ENCODE peak calls at places on chromosomes 2 and 18, in nine cellular contexts. O, P, J, F, A, L, R, C and N are unnamed samples.

GRCh38 chr2:96241227-96241626 is 24.6 kb downstream of the TMEM127 start:
- DNase-seq in J (no peak), O (no peak), C (no peak), F (no peak), P (peak), L (no peak), A (no peak), R (no peak), N (no peak)

GRCh38 chr2:238320246-238320647 is at the start of gene TRAF3IP1:
- DNase-seq in L (peak), P (peak), R (peak), F (peak), J (peak), C (peak), O (peak), A (peak), N (peak)

GRCh38 chr2:118388771-118389170 is 300.5 kb downstream of the INSIG2 start:
- DNase-seq in R (no peak), C (no peak), F (no peak), L (peak), O (no peak), A (no peak), P (no peak), J (no peak), N (no peak)

GRCh38 chr18:79853303-79853992 is 55.7 kb downstream of the KCNG2 start:
- DNase-seq in P (no peak), A (no peak), O (no peak), F (peak), R (peak), J (no peak), L (no peak), C (no peak), N (no peak)

GRCh38 chr2:190137561-190137960 is 75.0 kb upstream of the MSTN start:
- DNase-seq in R (no peak), P (no peak), F (no peak), O (peak), C (no peak), A (no peak), J (no peak), L (no peak), N (no peak)

GRCh38 chr2:38708900-38709321 is 42.2 kb downstream of the SRSF7 start:
- DNase-seq in A (no peak), P (no peak), R (no peak), C (no peak), L (no peak), O (no peak), J (no peak), F (no peak), N (no peak)

GRCh38 chr2:68216454-68217310 is 35.6 kb downstream of the PPP3R1 start:
- DNase-seq in C (no peak), A (no peak), R (no peak), F (no peak), J (no peak), O (peak), P (no peak), L (no peak), N (no peak)

GRCh38 chr2:9484533-9484932 is 10.2 kb downstream of the IAH1 start:
- DNase-seq in P (no peak), F (no peak), A (no peak), L (peak), C (no peak), R (no peak), J (no peak), O (no peak), N (no peak)

GRCh38 chr18:44826418-44827259 is 146.0 kb downstream of the SETBP1 start:
- DNase-seq in P (peak), A (peak), L (peak), O (peak), J (peak), F (no peak), C (no peak), R (peak), N (no peak)

GRCh38 chr2:222025891-222026271 is 272.9 kb downstream of the PAX3 start:
- DNase-seq in O (no peak), L (no peak), A (no peak), J (no peak), F (no peak), C (no peak), R (no peak), P (peak), N (no peak)

GRCh38 chr18:5146093-5146492 is 51.0 kb downstream of the AKAIN1 start:
- DNase-seq in A (no peak), P (no peak), O (no peak), C (no peak), R (no peak), F (no peak), L (no peak), J (no peak), N (no peak)

GRCh38 chr2:17718689-17719088 is 34.9 kb downstream of the SMC6 start:
- DNase-seq in J (no peak), L (no peak), A (no peak), F (no peak), R (no peak), C (no peak), P (no peak), O (no peak), N (no peak)

GRCh38 chr2:85772841-85773491 is 19.2 kb downstream of the ATOH8 start:
- DNase-seq in L (no peak), A (no peak), J (no peak), C (no peak), O (no peak), F (no peak), P (no peak), R (no peak), N (no peak)

GRCh38 chr2:85774126-85774978 is 20.6 kb downstream of the ATOH8 start:
- DNase-seq in O (no peak), C (no peak), P (no peak), R (no peak), J (no peak), A (no peak), F (no peak), L (no peak), N (peak)

GRCh38 chr2:85775406-85776381 is 21.9 kb downstream of the ATOH8 start:
- DNase-seq in P (no peak), C (no peak), O (no peak), R (no peak), L (no peak), F (no peak), J (no peak), A (no peak), N (no peak)

GRCh38 chr2:85772019-85772745 is 18.4 kb downstream of the ATOH8 start:
- DNase-seq in A (peak), O (peak), C (peak), R (peak), L (peak), P (peak), F (peak), J (peak), N (peak)

GRCh38 chr2:85773692-85774091 is 19.9 kb downstream of the ATOH8 start:
- DNase-seq in J (no peak), R (no peak), O (no peak), P (no peak), F (no peak), L (no peak), A (no peak), C (no peak), N (no peak)
- H3K27ac ChIP-seq in J (no peak), R (peak), O (no peak), P (no peak), F (peak), L (peak), A (no peak), C (peak), N (no peak)

DNA sequence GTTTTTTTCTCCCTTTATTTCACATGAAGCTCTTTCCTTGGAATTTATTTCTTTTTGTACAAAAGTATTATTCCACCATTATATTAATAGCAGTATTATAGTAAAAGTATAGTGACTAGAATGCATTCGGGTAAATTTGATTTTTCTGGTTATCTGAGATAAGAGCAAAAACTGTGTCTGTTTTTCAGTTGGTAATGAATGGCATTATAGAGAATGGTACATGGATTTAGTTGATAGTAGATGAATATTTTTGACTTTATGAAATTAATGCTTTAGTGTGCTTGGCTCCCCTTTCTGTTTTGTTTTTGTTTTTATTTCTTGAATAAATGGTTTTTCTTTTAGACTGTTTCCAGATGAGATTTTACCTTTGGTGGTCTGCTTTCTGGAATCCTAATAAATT is 71.8 kb downstream of the MTA3 start:
- DNase-seq in P (no peak), F (no peak), J (no peak), O (no peak), C (no peak), L (no peak), A (no peak), R (no peak), N (no peak)
- H3K27ac ChIP-seq in P (no peak), F (no peak), J (no peak), O (no peak), C (no peak), L (no peak), A (no peak), R (no peak), N (no peak)

GRCh38 chr18:1998121-1998520 is 573.2 kb downstream of the METTL4 start:
- DNase-seq in J (no peak), A (no peak), F (no peak), L (no peak), R (no peak), O (no peak), C (no peak), P (no peak), N (no peak)
- H3K27ac ChIP-seq in J (no peak), A (no peak), F (no peak), L (no peak), R (no peak), O (no peak), C (no peak), P (no peak), N (no peak)

DNA sequence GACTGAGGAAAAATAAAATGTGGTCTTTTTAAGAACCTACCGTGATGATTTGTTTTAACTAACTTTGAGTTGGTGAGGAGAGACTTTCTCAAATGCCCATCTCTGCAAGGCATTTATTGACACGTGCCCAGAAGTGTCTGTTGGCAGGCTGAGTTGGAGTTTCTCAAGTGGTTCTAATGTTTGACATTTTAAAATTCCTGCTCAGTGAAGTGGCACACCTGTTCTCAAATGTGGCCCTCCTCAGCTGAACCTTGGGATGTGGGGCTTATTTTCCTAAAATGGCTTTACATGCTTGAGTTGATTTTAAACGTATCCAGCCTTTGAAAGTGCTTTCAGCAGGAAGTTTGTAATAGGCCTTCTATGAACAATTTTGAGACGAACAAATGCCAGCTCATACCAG is 876 bp upstream of the CAVIN2 start:
- DNase-seq in P (no peak), F (no peak), L (no peak), J (no peak), A (no peak), C (no peak), O (no peak), R (no peak), N (no peak)
- H3K27ac ChIP-seq in P (no peak), F (peak), L (no peak), J (no peak), A (no peak), C (no peak), O (no peak), R (no peak), N (peak)

DNA sequence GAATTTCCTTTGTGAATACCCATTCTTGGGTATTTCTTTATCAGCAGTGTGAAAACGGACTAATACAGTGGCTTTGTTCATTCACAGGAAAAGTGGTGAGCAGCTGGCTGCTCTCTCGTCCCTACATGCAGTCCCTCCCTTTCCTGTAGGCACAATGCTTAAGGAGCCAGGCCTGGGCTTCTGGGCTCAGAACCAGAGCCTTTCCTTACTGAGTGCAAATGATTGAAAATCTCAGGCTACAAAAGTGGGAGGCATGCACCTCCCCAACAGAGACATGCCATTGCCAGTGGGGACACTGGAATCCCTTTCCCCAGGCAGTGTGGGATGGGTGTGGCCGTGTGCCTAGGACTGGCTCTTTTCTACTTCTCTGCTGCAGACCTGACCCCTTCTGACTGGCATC is 61.3 kb downstream of the MCFD2 start:
- DNase-seq in R (no peak), L (no peak), P (no peak), J (no peak), A (no peak), C (no peak), O (no peak), F (no peak), N (no peak)
- H3K27ac ChIP-seq in R (peak), L (peak), P (no peak), J (no peak), A (peak), C (no peak), O (peak), F (peak), N (peak)

GRCh38 chr18:33716061-33716683 is 138.2 kb downstream of the ASXL3 start:
- DNase-seq in C (no peak), A (no peak), O (no peak), P (no peak), L (no peak), J (no peak), R (no peak), F (no peak), N (no peak)
- H3K27ac ChIP-seq in C (no peak), A (no peak), O (no peak), P (no peak), L (no peak), J (no peak), R (no peak), F (no peak), N (no peak)

DNA sequence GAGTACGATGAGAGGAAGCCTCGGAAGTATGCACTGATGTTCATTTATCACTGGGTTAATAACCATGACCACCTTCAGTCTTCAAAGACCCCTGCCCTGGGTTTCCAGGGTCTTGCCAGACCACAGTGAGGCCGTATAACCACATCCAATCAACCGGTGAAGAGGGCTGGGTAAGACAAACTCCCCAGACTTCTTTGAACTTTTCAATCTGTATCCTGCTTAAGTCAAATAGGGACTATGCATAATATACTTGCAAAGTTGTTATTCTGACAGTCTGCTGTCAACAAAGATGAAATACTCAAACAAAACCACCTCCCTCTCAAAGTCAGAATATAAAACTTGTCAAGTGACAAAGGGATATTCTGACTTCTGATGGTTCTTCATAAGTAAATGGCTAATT is 54.0 kb downstream of the KLF7 start:
- DNase-seq in L (no peak), F (no peak), J (no peak), O (no peak), P (no peak), R (no peak), C (no peak), A (no peak), N (no peak)
- H3K27ac ChIP-seq in L (no peak), F (peak), J (no peak), O (no peak), P (no peak), R (no peak), C (peak), A (no peak), N (no peak)

GRCh38 chr18:62759704-62760402 is 44.5 kb downstream of the PHLPP1 start:
- DNase-seq in A (no peak), J (no peak), R (no peak), O (no peak), P (no peak), L (peak), C (no peak), F (no peak), N (no peak)
- H3K27ac ChIP-seq in A (peak), J (no peak), R (no peak), O (no peak), P (peak), L (no peak), C (peak), F (no peak), N (no peak)

DNA sequence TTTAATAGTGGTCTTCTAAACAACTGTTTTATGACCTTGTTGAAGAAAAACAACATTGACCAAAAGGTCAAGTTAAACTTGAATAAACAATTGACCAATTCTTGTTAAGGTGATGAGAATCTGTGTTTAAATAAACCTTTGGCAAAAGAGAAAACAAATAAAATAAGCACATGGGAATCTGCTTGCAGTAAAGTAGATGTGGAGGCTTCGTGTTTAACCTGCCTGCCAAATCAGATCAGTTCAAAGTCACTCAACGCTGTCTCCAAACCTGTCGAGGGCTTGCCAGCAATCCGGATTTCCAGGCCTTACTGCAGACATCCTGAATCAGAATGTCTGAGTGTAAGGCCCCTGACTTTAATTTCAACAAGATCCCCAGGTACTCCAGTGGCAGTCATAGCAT is 55.1 kb upstream of the AQP4 start:
- DNase-seq in L (no peak), F (no peak), A (no peak), P (no peak), C (no peak), J (no peak), O (no peak), R (no peak), N (no peak)
- H3K27ac ChIP-seq in L (no peak), F (no peak), A (no peak), P (no peak), C (no peak), J (no peak), O (no peak), R (no peak), N (peak)

DNA sequence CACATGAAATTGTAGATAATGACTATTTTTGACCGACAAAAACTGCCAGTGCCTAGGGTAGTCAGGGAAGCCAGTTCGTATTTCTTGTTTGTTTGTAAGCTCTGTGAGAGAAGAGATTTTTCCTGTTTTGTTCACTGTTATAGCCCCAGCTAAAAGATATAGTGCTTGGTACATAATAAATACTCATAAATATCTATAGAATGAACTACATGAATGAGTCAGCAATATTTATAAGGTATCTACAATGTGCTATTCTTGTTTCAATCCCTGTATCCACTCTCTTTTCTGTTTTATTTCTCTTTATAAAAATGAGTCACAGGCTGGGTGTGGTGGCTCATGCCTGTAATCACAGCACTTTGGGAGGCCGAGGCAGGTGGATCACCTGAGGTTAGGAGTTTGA is 275.6 kb upstream of the FANCL start:
- DNase-seq in A (no peak), R (no peak), O (no peak), C (no peak), F (no peak), L (no peak), P (no peak), J (no peak), N (no peak)
- H3K27ac ChIP-seq in A (peak), R (no peak), O (no peak), C (no peak), F (no peak), L (no peak), P (no peak), J (no peak), N (no peak)